ENCODE peak calls at places on chromosomes 3 and 15, in six cellular contexts. One of them, this sample, is unnamed.

GRCh38 chr3:177596822-177597271 is 399.6 kb upstream of the TBL1XR1 start:
- DNase-seq in sigmoid colon: peak; percentile 65
- DNase-seq in IMR-90: no peak
- DNase-seq in kidney: no peak
- DNase-seq in fibroblast of lung: peak; percentile 67
- DNase-seq in BJ: no peak
- DNase-seq in this sample: no peak

GRCh38 chr3:3753416-3753815 is 45.8 kb upstream of the LRRN1 start:
- DNase-seq in IMR-90: no peak
- DNase-seq in sigmoid colon: no peak
- DNase-seq in kidney: no peak
- DNase-seq in fibroblast of lung: peak; percentile 6
- DNase-seq in BJ: no peak
- DNase-seq in this sample: no peak

GRCh38 chr3:116920836-116921596 is 211.4 kb downstream of the TUSC7 start:
- DNase-seq in fibroblast of lung: no peak
- DNase-seq in IMR-90: peak; percentile 36
- DNase-seq in BJ: no peak
- DNase-seq in kidney: no peak
- DNase-seq in sigmoid colon: no peak
- DNase-seq in this sample: peak; percentile 60

GRCh38 chr3:98777801-98778220 is 14.7 kb downstream of the ST3GAL6 start:
- DNase-seq in kidney: no peak
- DNase-seq in IMR-90: peak; percentile 80
- DNase-seq in sigmoid colon: no peak
- DNase-seq in fibroblast of lung: peak; percentile 79
- DNase-seq in BJ: peak; percentile 30
- DNase-seq in this sample: peak; percentile 92

GRCh38 chr3:108006077-108006675 is 84.7 kb downstream of the CD47 start:
- DNase-seq in sigmoid colon: no peak
- DNase-seq in fibroblast of lung: peak; percentile 77
- DNase-seq in IMR-90: no peak
- DNase-seq in kidney: no peak
- DNase-seq in BJ: no peak
- DNase-seq in this sample: peak; percentile 54

GRCh38 chr15:85407421-85408269 is 27.2 kb downstream of the AKAP13 start:
- DNase-seq in fibroblast of lung: peak; percentile 95
- DNase-seq in IMR-90: peak; percentile 90
- DNase-seq in sigmoid colon: no peak
- DNase-seq in kidney: no peak
- DNase-seq in BJ: no peak
- DNase-seq in this sample: peak; percentile 76

GRCh38 chr15:94162946-94163345 is 68.4 kb upstream of the MCTP2 start:
- DNase-seq in BJ: no peak
- DNase-seq in kidney: no peak
- DNase-seq in sigmoid colon: no peak
- DNase-seq in IMR-90: no peak
- DNase-seq in fibroblast of lung: no peak
- DNase-seq in this sample: no peak

GRCh38 chr15:69017978-69018377 is 3.5 kb downstream of the NOX5 start:
- DNase-seq in kidney: no peak
- DNase-seq in sigmoid colon: no peak
- DNase-seq in IMR-90: no peak
- DNase-seq in fibroblast of lung: no peak
- DNase-seq in BJ: no peak
- DNase-seq in this sample: no peak

GRCh38 chr3:141878812-141879211 is 2.4 kb downstream of the ATP1B3 start:
- DNase-seq in sigmoid colon: no peak
- DNase-seq in BJ: no peak
- DNase-seq in IMR-90: peak; percentile 60
- DNase-seq in kidney: no peak
- DNase-seq in fibroblast of lung: peak; percentile 26
- DNase-seq in this sample: peak; percentile 56

GRCh38 chr3:2944628-2945027 is 165.5 kb downstream of the IL5RA start:
- DNase-seq in sigmoid colon: no peak
- DNase-seq in IMR-90: no peak
- DNase-seq in BJ: no peak
- DNase-seq in fibroblast of lung: no peak
- DNase-seq in kidney: no peak
- DNase-seq in this sample: no peak

GRCh38 chr15:66848666-66849392 is 146.8 kb downstream of the SMAD6 start:
- DNase-seq in IMR-90: no peak
- DNase-seq in kidney: no peak
- DNase-seq in fibroblast of lung: no peak
- DNase-seq in BJ: no peak
- DNase-seq in sigmoid colon: no peak
- DNase-seq in this sample: no peak

GRCh38 chr3:32919920-32920319 is 31.5 kb upstream of the CCR4 start:
- DNase-seq in IMR-90: no peak
- DNase-seq in BJ: no peak
- DNase-seq in kidney: no peak
- DNase-seq in sigmoid colon: no peak
- DNase-seq in fibroblast of lung: no peak
- DNase-seq in this sample: no peak

GRCh38 chr3:34015204-34016142 is 217.0 kb downstream of the PDCD6IP start:
- DNase-seq in kidney: no peak
- DNase-seq in BJ: no peak
- DNase-seq in fibroblast of lung: no peak
- DNase-seq in sigmoid colon: no peak
- DNase-seq in IMR-90: peak; percentile 39
- DNase-seq in this sample: no peak

GRCh38 chr3:73363093-73363492 is 261.6 kb downstream of the PDZRN3 start:
- DNase-seq in fibroblast of lung: no peak
- DNase-seq in IMR-90: no peak
- DNase-seq in sigmoid colon: no peak
- DNase-seq in BJ: no peak
- DNase-seq in kidney: no peak
- DNase-seq in this sample: no peak

GRCh38 chr15:81265944-81266775 is 57.8 kb downstream of the STARD5 start:
- DNase-seq in sigmoid colon: peak; percentile 90
- DNase-seq in BJ: no peak
- DNase-seq in IMR-90: peak; percentile 80
- DNase-seq in kidney: peak; percentile 87
- DNase-seq in fibroblast of lung: peak; percentile 61
- DNase-seq in this sample: peak; percentile 77

GRCh38 chr3:36701903-36702374 is 62.4 kb downstream of the DCLK3 start:
- DNase-seq in BJ: peak; percentile 70
- DNase-seq in fibroblast of lung: peak; percentile 90
- DNase-seq in IMR-90: peak; percentile 96
- DNase-seq in sigmoid colon: no peak
- DNase-seq in kidney: no peak
- DNase-seq in this sample: peak; percentile 39

GRCh38 chr3:123419850-123420292 is 29.0 kb downstream of the ADCY5 start:
- DNase-seq in BJ: no peak
- DNase-seq in sigmoid colon: peak; percentile 91
- DNase-seq in fibroblast of lung: peak; percentile 6
- DNase-seq in kidney: no peak
- DNase-seq in IMR-90: no peak
- DNase-seq in this sample: no peak

GRCh38 chr3:174382876-174383275 is 476.3 kb upstream of the NAALADL2 start:
- DNase-seq in IMR-90: no peak
- DNase-seq in sigmoid colon: no peak
- DNase-seq in BJ: no peak
- DNase-seq in fibroblast of lung: no peak
- DNase-seq in kidney: no peak
- DNase-seq in this sample: no peak

GRCh38 chr3:98730338-98730737 is 32.8 kb upstream of the ST3GAL6 start:
- DNase-seq in BJ: no peak
- DNase-seq in IMR-90: no peak
- DNase-seq in sigmoid colon: no peak
- DNase-seq in fibroblast of lung: peak; percentile 57
- DNase-seq in kidney: no peak
- DNase-seq in this sample: no peak

GRCh38 chr3:103684956-103685355 is 1250.1 kb downstream of the ZPLD1 start:
- DNase-seq in sigmoid colon: no peak
- DNase-seq in kidney: no peak
- DNase-seq in fibroblast of lung: no peak
- DNase-seq in BJ: no peak
- DNase-seq in IMR-90: no peak
- DNase-seq in this sample: no peak

GRCh38 chr3:189184566-189184965 is 12.8 kb downstream of the TPRG1 start:
- DNase-seq in IMR-90: no peak
- DNase-seq in kidney: no peak
- DNase-seq in sigmoid colon: no peak
- DNase-seq in BJ: no peak
- DNase-seq in fibroblast of lung: no peak
- DNase-seq in this sample: no peak

GRCh38 chr15:81752974-81753373 is 292.8 kb downstream of the MEX3B start:
- DNase-seq in kidney: no peak
- DNase-seq in fibroblast of lung: no peak
- DNase-seq in BJ: no peak
- DNase-seq in sigmoid colon: no peak
- DNase-seq in IMR-90: no peak
- DNase-seq in this sample: no peak

GRCh38 chr3:89699771-89700170 is 592.4 kb downstream of the EPHA3 start:
- DNase-seq in IMR-90: no peak
- DNase-seq in fibroblast of lung: no peak
- DNase-seq in kidney: no peak
- DNase-seq in sigmoid colon: no peak
- DNase-seq in BJ: no peak
- DNase-seq in this sample: no peak

DNA sequence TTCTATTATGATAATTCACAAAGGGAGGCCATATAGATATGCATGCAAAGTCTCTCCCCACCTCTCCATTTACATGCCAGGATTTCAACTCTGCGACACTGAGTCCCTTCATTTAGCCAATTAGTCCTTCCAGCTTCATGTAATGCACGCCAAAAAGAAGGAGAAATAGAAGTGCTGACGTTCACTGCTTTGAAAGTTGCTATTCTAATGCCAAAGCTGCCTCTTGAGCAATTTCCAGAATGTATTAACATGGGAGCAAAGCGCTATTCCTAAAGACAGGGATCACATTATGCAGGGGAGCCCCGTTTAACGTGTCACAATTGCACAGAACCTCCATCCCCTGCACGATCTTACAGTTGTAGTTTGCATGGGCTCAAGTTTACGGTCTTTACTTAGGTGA is 130.5 kb downstream of the TIGIT start:
- DNase-seq in fibroblast of lung: no peak
- DNase-seq in sigmoid colon: no peak
- DNase-seq in kidney: no peak
- DNase-seq in IMR-90: no peak
- DNase-seq in BJ: no peak
- DNase-seq in this sample: no peak
- TF ChIP-seq CTCF in fibroblast of lung: no peak
- TF ChIP-seq CTCF in sigmoid colon: no peak
- TF ChIP-seq CTCF in kidney: no peak
- TF ChIP-seq CTCF in IMR-90: no peak
- TF ChIP-seq CTCF in BJ: no peak
- TF ChIP-seq CTCF in this sample: no peak

GRCh38 chr15:101490408-101490891 is 943 bp upstream of the PCSK6 start:
- DNase-seq in sigmoid colon: no peak
- DNase-seq in kidney: no peak
- DNase-seq in IMR-90: no peak
- DNase-seq in BJ: no peak
- DNase-seq in fibroblast of lung: no peak
- DNase-seq in this sample: no peak

GRCh38 chr15:101489236-101489632 is 273 bp downstream of the PCSK6 start:
- DNase-seq in IMR-90: no peak
- DNase-seq in BJ: no peak
- DNase-seq in sigmoid colon: no peak
- DNase-seq in kidney: no peak
- DNase-seq in fibroblast of lung: peak; percentile 16
- DNase-seq in this sample: peak; percentile 37

GRCh38 chr15:101488300-101489164 is 975 bp downstream of the PCSK6 start:
- DNase-seq in sigmoid colon: no peak
- DNase-seq in kidney: no peak
- DNase-seq in IMR-90: no peak
- DNase-seq in BJ: no peak
- DNase-seq in fibroblast of lung: no peak
- DNase-seq in this sample: no peak

GRCh38 chr15:101489633-101490407 is at the start of gene PCSK6:
- DNase-seq in sigmoid colon: no peak
- DNase-seq in fibroblast of lung: peak; percentile 10
- DNase-seq in IMR-90: no peak
- DNase-seq in BJ: no peak
- DNase-seq in kidney: no peak
- DNase-seq in this sample: peak; percentile 27

GRCh38 chr15:101487060-101487459 is 2.4 kb downstream of the PCSK6 start:
- DNase-seq in fibroblast of lung: no peak
- DNase-seq in IMR-90: no peak
- DNase-seq in BJ: no peak
- DNase-seq in sigmoid colon: no peak
- DNase-seq in kidney: no peak
- DNase-seq in this sample: no peak
- H3K4me3 ChIP-seq in fibroblast of lung: no peak overlapping the region
- H3K4me3 ChIP-seq in IMR-90: no peak overlapping the region
- H3K4me3 ChIP-seq in BJ: no peak overlapping the region
- H3K4me3 ChIP-seq in sigmoid colon: no peak overlapping the region
- H3K4me3 ChIP-seq in kidney: no peak overlapping the region
- H3K4me3 ChIP-seq in this sample: no peak overlapping the region

GRCh38 chr3:153513236-153513635 is 351.2 kb downstream of the RAP2B start:
- DNase-seq in kidney: no peak
- DNase-seq in sigmoid colon: no peak
- DNase-seq in fibroblast of lung: no peak
- DNase-seq in IMR-90: no peak
- DNase-seq in BJ: no peak
- DNase-seq in this sample: peak; percentile 1
- TF ChIP-seq CTCF in kidney: no peak
- TF ChIP-seq CTCF in sigmoid colon: no peak
- TF ChIP-seq CTCF in fibroblast of lung: peak; percentile 37
- TF ChIP-seq CTCF in IMR-90: peak; percentile 1
- TF ChIP-seq CTCF in BJ: no peak
- TF ChIP-seq CTCF in this sample: peak; percentile 30

DNA sequence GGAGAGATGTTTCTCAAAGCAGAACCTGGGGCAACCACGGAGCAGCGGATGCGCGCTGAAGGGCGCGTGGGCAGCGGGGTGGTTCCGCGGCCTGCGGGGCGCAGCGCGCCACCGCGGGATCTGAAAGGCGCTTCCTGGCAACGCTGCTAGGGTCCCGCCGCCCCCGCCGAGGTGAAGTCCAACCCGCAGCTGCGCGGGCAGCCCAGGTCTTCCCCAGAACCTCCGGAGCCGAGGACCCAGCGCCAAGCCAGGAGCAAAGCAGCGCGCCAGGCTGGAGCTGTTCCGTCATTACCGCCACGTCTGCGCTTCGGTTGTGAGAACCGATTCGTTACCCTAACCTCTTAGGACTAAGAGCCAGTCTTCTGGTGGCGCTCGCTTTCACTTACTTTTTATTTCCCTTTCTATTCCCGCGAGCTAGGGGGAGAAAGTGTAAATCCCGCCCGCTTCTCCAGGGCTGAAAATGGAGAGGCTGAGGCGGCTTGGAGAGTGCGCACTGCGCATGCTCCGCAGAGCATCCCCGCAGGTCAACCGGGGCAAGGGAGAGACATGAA is 3.2 kb upstream of the GABRG3 start:
- DNase-seq in fibroblast of lung: peak; percentile 69
- DNase-seq in sigmoid colon: no peak
- DNase-seq in kidney: no peak
- DNase-seq in IMR-90: no peak
- DNase-seq in BJ: no peak
- DNase-seq in this sample: no peak
- H3K4me3 ChIP-seq in fibroblast of lung: no peak overlapping the region
- H3K4me3 ChIP-seq in sigmoid colon: no peak overlapping the region
- H3K4me3 ChIP-seq in kidney: no peak overlapping the region
- H3K4me3 ChIP-seq in IMR-90: no peak overlapping the region
- H3K4me3 ChIP-seq in BJ: no peak overlapping the region
- H3K4me3 ChIP-seq in this sample: no peak overlapping the region

This sample was measured in fibroblast of villous mesenchyme.